ENCODE peak calls at places on chromosomes 3 and 15, in eight cellular contexts. One of them, this sample, is unnamed.

GRCh38 chr15:99706557-99707303 is 26.5 kb downstream of the LYSMD4 start:
- DNase-seq in cardiac fibroblast: no peak
- DNase-seq in cardiac muscle cell: no peak
- DNase-seq in sigmoid colon: no peak
- DNase-seq in AG09309: no peak
- DNase-seq in fibroblast of lung: no peak
- DNase-seq in Caco-2: no peak
- DNase-seq in colonic mucosa: no peak
- DNase-seq in this sample: no peak

GRCh38 chr15:64095795-64096485 is at the start of gene SNX1:
- DNase-seq in fibroblast of lung: peak
- DNase-seq in colonic mucosa: peak
- DNase-seq in cardiac fibroblast: peak
- DNase-seq in Caco-2: peak
- DNase-seq in AG09309: peak
- DNase-seq in cardiac muscle cell: peak
- DNase-seq in sigmoid colon: peak
- DNase-seq in this sample: peak

GRCh38 chr3:12911881-12912415 is 70.6 kb upstream of the RPL32 start:
- DNase-seq in AG09309: no peak
- DNase-seq in fibroblast of lung: no peak
- DNase-seq in cardiac muscle cell: no peak
- DNase-seq in sigmoid colon: no peak
- DNase-seq in cardiac fibroblast: no peak
- DNase-seq in Caco-2: no peak
- DNase-seq in colonic mucosa: no peak
- DNase-seq in this sample: no peak

GRCh38 chr15:42681119-42681518 is 55.8 kb downstream of the CDAN1 start:
- DNase-seq in fibroblast of lung: no peak
- DNase-seq in cardiac fibroblast: no peak
- DNase-seq in cardiac muscle cell: no peak
- DNase-seq in sigmoid colon: no peak
- DNase-seq in AG09309: no peak
- DNase-seq in Caco-2: no peak
- DNase-seq in colonic mucosa: no peak
- DNase-seq in this sample: no peak

GRCh38 chr3:170949211-170949610 is 40.8 kb upstream of the EIF5A2 start:
- DNase-seq in cardiac fibroblast: no peak
- DNase-seq in sigmoid colon: no peak
- DNase-seq in fibroblast of lung: no peak
- DNase-seq in Caco-2: no peak
- DNase-seq in cardiac muscle cell: no peak
- DNase-seq in colonic mucosa: no peak
- DNase-seq in AG09309: no peak
- DNase-seq in this sample: no peak

GRCh38 chr15:39788108-39788507 is 5.5 kb upstream of the FSIP1 start:
- DNase-seq in fibroblast of lung: peak
- DNase-seq in cardiac fibroblast: peak
- DNase-seq in cardiac muscle cell: no peak
- DNase-seq in sigmoid colon: no peak
- DNase-seq in Caco-2: no peak
- DNase-seq in colonic mucosa: no peak
- DNase-seq in AG09309: no peak
- DNase-seq in this sample: no peak

GRCh38 chr3:195828762-195829161 is 17.0 kb upstream of the MUC4 start:
- DNase-seq in cardiac fibroblast: no peak
- DNase-seq in sigmoid colon: no peak
- DNase-seq in colonic mucosa: no peak
- DNase-seq in fibroblast of lung: no peak
- DNase-seq in AG09309: no peak
- DNase-seq in Caco-2: no peak
- DNase-seq in cardiac muscle cell: no peak
- DNase-seq in this sample: no peak

GRCh38 chr15:32659340-32659831 is 17.9 kb downstream of the SCG5 start:
- DNase-seq in Caco-2: no peak
- DNase-seq in AG09309: peak
- DNase-seq in colonic mucosa: no peak
- DNase-seq in fibroblast of lung: no peak
- DNase-seq in sigmoid colon: no peak
- DNase-seq in cardiac fibroblast: peak
- DNase-seq in cardiac muscle cell: no peak
- DNase-seq in this sample: peak

GRCh38 chr15:55549305-55549704 is 38.8 kb downstream of the PYGO1 start:
- DNase-seq in sigmoid colon: no peak
- DNase-seq in colonic mucosa: no peak
- DNase-seq in cardiac fibroblast: peak
- DNase-seq in cardiac muscle cell: no peak
- DNase-seq in AG09309: no peak
- DNase-seq in Caco-2: no peak
- DNase-seq in fibroblast of lung: no peak
- DNase-seq in this sample: peak

GRCh38 chr3:36814776-36815175 is 50.4 kb upstream of the DCLK3 start:
- DNase-seq in AG09309: no peak
- DNase-seq in colonic mucosa: no peak
- DNase-seq in fibroblast of lung: no peak
- DNase-seq in cardiac muscle cell: no peak
- DNase-seq in Caco-2: no peak
- DNase-seq in sigmoid colon: no peak
- DNase-seq in cardiac fibroblast: no peak
- DNase-seq in this sample: no peak

GRCh38 chr15:52254331-52254730 is 41.3 kb downstream of the MYO5C start:
- DNase-seq in sigmoid colon: no peak
- DNase-seq in colonic mucosa: no peak
- DNase-seq in AG09309: no peak
- DNase-seq in Caco-2: no peak
- DNase-seq in cardiac muscle cell: no peak
- DNase-seq in fibroblast of lung: no peak
- DNase-seq in cardiac fibroblast: peak
- DNase-seq in this sample: no peak

GRCh38 chr3:160885791-160886286 is 129.8 kb downstream of the PPM1L start:
- DNase-seq in cardiac fibroblast: peak
- DNase-seq in cardiac muscle cell: peak
- DNase-seq in sigmoid colon: peak
- DNase-seq in colonic mucosa: peak
- DNase-seq in AG09309: no peak
- DNase-seq in Caco-2: peak
- DNase-seq in fibroblast of lung: peak
- DNase-seq in this sample: peak

GRCh38 chr3:159669753-159670152 is 318.9 kb upstream of the IL12A start:
- DNase-seq in AG09309: no peak
- DNase-seq in sigmoid colon: no peak
- DNase-seq in fibroblast of lung: peak
- DNase-seq in cardiac muscle cell: peak
- DNase-seq in Caco-2: no peak
- DNase-seq in cardiac fibroblast: no peak
- DNase-seq in colonic mucosa: no peak
- DNase-seq in this sample: peak

GRCh38 chr3:81734742-81735141 is 26.7 kb downstream of the GBE1 start:
- DNase-seq in Caco-2: no peak
- DNase-seq in colonic mucosa: no peak
- DNase-seq in sigmoid colon: no peak
- DNase-seq in cardiac muscle cell: no peak
- DNase-seq in fibroblast of lung: no peak
- DNase-seq in AG09309: no peak
- DNase-seq in cardiac fibroblast: no peak
- DNase-seq in this sample: peak

GRCh38 chr3:168888781-168889180 is 774.7 kb downstream of the MECOM start:
- DNase-seq in colonic mucosa: no peak
- DNase-seq in fibroblast of lung: no peak
- DNase-seq in sigmoid colon: no peak
- DNase-seq in cardiac fibroblast: peak
- DNase-seq in AG09309: no peak
- DNase-seq in cardiac muscle cell: no peak
- DNase-seq in Caco-2: no peak
- DNase-seq in this sample: peak

DNA sequence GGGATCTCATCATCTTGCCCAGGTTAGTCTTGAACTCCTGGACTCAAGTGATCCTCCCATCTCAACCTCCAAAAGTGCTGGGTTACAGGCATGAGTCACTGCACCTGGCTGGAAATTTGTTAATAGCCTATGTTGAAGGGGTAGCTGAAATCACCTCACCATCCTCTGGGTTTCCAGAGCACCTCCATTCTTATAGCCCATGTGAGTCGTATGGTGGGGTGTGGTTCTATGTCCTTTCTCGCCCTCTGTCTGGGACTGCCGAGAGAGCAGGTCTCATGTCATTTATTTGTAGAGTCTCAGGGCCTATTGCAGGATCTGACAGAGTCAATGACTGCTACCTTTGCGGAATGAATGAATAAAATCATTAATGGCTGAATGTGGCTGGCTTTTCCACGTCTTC is 20.9 kb downstream of the CEMIP start:
- DNase-seq in fibroblast of lung: no peak
- DNase-seq in sigmoid colon: no peak
- DNase-seq in colonic mucosa: no peak
- DNase-seq in cardiac muscle cell: no peak
- DNase-seq in cardiac fibroblast: no peak
- DNase-seq in AG09309: no peak
- DNase-seq in Caco-2: no peak
- DNase-seq in this sample: peak
- TF ChIP-seq CTCF in fibroblast of lung: no peak
- TF ChIP-seq CTCF in sigmoid colon: no peak
- TF ChIP-seq CTCF in colonic mucosa: no peak
- TF ChIP-seq CTCF in cardiac muscle cell: no peak
- TF ChIP-seq CTCF in cardiac fibroblast: no peak
- TF ChIP-seq CTCF in AG09309: no peak
- TF ChIP-seq CTCF in Caco-2: no peak
- TF ChIP-seq CTCF in this sample: no peak

GRCh38 chr3:63955830-63956545 is 43.8 kb upstream of the SCAANT1 start:
- DNase-seq in fibroblast of lung: no peak
- DNase-seq in AG09309: no peak
- DNase-seq in colonic mucosa: no peak
- DNase-seq in sigmoid colon: no peak
- DNase-seq in Caco-2: no peak
- DNase-seq in cardiac muscle cell: no peak
- DNase-seq in cardiac fibroblast: no peak
- DNase-seq in this sample: no peak

GRCh38 chr3:63961891-63962290 is 49.7 kb upstream of the SCAANT1 start:
- DNase-seq in cardiac muscle cell: peak
- DNase-seq in cardiac fibroblast: peak
- DNase-seq in AG09309: no peak
- DNase-seq in colonic mucosa: no peak
- DNase-seq in fibroblast of lung: peak
- DNase-seq in Caco-2: no peak
- DNase-seq in sigmoid colon: no peak
- DNase-seq in this sample: peak

GRCh38 chr3:63964287-63965073 is 52.3 kb upstream of the SCAANT1 start:
- DNase-seq in colonic mucosa: peak
- DNase-seq in fibroblast of lung: no peak
- DNase-seq in sigmoid colon: no peak
- DNase-seq in cardiac muscle cell: peak
- DNase-seq in cardiac fibroblast: no peak
- DNase-seq in Caco-2: no peak
- DNase-seq in AG09309: no peak
- DNase-seq in this sample: no peak

GRCh38 chr3:63955036-63955650 is 43.0 kb upstream of the SCAANT1 start:
- DNase-seq in sigmoid colon: no peak
- DNase-seq in fibroblast of lung: no peak
- DNase-seq in cardiac muscle cell: no peak
- DNase-seq in colonic mucosa: no peak
- DNase-seq in cardiac fibroblast: no peak
- DNase-seq in Caco-2: no peak
- DNase-seq in AG09309: no peak
- DNase-seq in this sample: no peak

GRCh38 chr3:63960048-63960711 is 48.0 kb upstream of the SCAANT1 start:
- DNase-seq in colonic mucosa: peak
- DNase-seq in fibroblast of lung: peak
- DNase-seq in cardiac muscle cell: no peak
- DNase-seq in cardiac fibroblast: peak
- DNase-seq in Caco-2: peak
- DNase-seq in sigmoid colon: no peak
- DNase-seq in AG09309: no peak
- DNase-seq in this sample: peak
- TF ChIP-seq CTCF in colonic mucosa: no peak
- TF ChIP-seq CTCF in fibroblast of lung: no peak
- TF ChIP-seq CTCF in cardiac muscle cell: no peak
- TF ChIP-seq CTCF in cardiac fibroblast: no peak
- TF ChIP-seq CTCF in Caco-2: no peak
- TF ChIP-seq CTCF in sigmoid colon: no peak
- TF ChIP-seq CTCF in AG09309: no peak
- TF ChIP-seq CTCF in this sample: no peak

DNA sequence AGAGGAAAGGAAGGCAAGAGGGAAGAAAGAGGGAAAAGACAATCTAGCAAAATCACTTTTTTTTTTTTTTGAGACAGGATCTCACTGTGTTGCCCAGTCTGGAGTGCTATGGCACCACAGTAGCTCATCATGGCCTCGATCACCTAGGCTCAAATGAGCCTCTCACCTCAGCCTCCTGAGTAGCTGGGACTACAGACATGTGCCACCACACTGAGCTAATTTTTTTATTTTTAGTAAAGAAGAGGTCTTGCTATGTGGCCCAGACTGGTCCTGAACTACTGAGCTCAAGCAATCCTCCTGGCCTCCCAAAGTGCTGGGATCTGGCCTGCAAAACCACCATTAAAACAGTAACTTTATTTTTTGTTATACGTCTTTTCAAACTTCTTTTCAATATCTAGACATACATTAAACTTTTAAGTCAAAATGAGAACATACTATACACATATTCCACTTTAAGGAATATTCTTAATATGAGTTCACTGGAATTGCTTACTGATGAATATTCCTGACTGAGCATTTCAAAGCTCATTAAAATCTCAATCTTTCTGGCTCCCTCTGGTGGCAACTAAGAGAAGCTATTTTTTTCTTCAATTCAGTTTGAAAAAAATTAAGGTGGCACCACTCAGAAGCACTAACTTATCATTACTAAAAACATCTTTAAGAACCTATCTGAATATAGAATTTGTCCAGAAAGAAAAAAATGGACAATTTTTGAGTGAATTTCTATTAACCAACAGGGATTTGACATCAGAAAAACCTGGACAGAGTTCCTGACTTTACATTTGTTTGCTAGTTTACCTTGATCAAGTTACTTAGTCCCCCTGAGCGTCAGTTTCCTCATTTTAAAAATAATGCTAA is 40.9 kb downstream of the UACA start:
- DNase-seq in AG09309: no peak
- DNase-seq in cardiac fibroblast: peak
- DNase-seq in Caco-2: no peak
- DNase-seq in fibroblast of lung: peak
- DNase-seq in sigmoid colon: no peak
- DNase-seq in colonic mucosa: no peak
- DNase-seq in cardiac muscle cell: peak
- DNase-seq in this sample: peak
- TF ChIP-seq CTCF in AG09309: peak
- TF ChIP-seq CTCF in cardiac fibroblast: peak
- TF ChIP-seq CTCF in Caco-2: peak
- TF ChIP-seq CTCF in fibroblast of lung: peak
- TF ChIP-seq CTCF in sigmoid colon: no peak
- TF ChIP-seq CTCF in colonic mucosa: peak
- TF ChIP-seq CTCF in cardiac muscle cell: peak
- TF ChIP-seq CTCF in this sample: peak

DNA sequence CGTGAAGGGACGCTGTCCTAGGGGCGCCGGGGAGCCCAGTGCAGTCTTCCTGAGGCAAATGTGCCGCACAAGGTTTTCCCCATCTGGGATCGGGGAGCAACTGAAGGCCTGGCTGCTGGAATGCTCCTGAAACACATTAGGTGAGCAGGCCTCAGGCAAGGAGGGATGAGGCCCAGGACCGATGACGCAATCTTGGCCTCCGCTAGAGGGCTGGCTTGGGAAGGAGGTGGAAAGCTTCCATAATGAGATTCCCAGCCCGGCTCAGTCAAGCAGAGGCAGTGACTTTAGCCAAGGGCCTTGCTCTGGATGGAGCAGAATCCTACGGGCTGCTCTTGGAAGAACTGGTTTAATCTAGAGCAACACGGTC is 50.8 kb downstream of the CPN2 start:
- DNase-seq in colonic mucosa: peak
- DNase-seq in Caco-2: peak
- DNase-seq in cardiac fibroblast: peak
- DNase-seq in cardiac muscle cell: peak
- DNase-seq in AG09309: no peak
- DNase-seq in sigmoid colon: peak
- DNase-seq in fibroblast of lung: peak
- DNase-seq in this sample: peak
- TF ChIP-seq CTCF in colonic mucosa: no peak
- TF ChIP-seq CTCF in Caco-2: no peak
- TF ChIP-seq CTCF in cardiac fibroblast: peak
- TF ChIP-seq CTCF in cardiac muscle cell: peak
- TF ChIP-seq CTCF in AG09309: no peak
- TF ChIP-seq CTCF in sigmoid colon: no peak
- TF ChIP-seq CTCF in fibroblast of lung: no peak
- TF ChIP-seq CTCF in this sample: peak

This sample was measured in epithelial cell of esophagus.